ENCODE peak calls at places on chromosomes 16 and 17, in seven cellular contexts. T is fibroblast of lung; G is left cardiac atrium; J is activated effector memory CD4-positive, alpha-beta T cell treated with anti-CD3 and anti-CD28 coated beads, Interleukin-2, amount 50 U/mL, for 16 hours; S is AG20443; C is pancreas; H is posterior cingulate gyrus. A is an unnamed sample.

GRCh38 chr17:9044796-9045470 is 23.6 kb downstream of the NTN1 start:
- DNase-seq in T (no peak), C (no peak), G (no peak), H (no peak), J (no peak), S (no peak), A (no peak)

GRCh38 chr17:44911133-44912001 is 3.9 kb downstream of the GFAP start:
- DNase-seq in C (peak; percentile 68), S (peak; percentile 62), H (no peak), T (peak; percentile 34), G (peak; percentile 71), J (peak; percentile 82), A (no peak)

GRCh38 chr17:67274466-67274865 is 29.5 kb upstream of the HELZ start:
- DNase-seq in G (no peak), C (no peak), T (no peak), H (no peak), S (no peak), J (no peak), A (no peak)

GRCh38 chr17:52751051-52751450 is 592.5 kb upstream of the CA10 start:
- DNase-seq in G (no peak), S (no peak), C (no peak), J (no peak), T (no peak), H (no peak), A (no peak)

GRCh38 chr17:40485851-40486512 is 15.4 kb downstream of the TNS4 start:
- DNase-seq in H (no peak), J (no peak), G (peak; percentile 57), C (no peak), T (peak; percentile 99), S (peak; percentile 90), A (no peak)

GRCh38 chr16:30567160-30567990 is 4.1 kb downstream of the ZNF688 start:
- DNase-seq in J (peak; percentile 90), T (no peak), G (no peak), C (no peak), H (no peak), S (no peak), A (no peak)

GRCh38 chr17:53313746-53314145 is 509.0 kb upstream of the KIF2B start:
- DNase-seq in C (no peak), G (no peak), S (no peak), J (no peak), T (peak; percentile 14), H (no peak), A (no peak)

GRCh38 chr17:29566473-29567361 is at the start of gene ABHD15:
- DNase-seq in C (peak; percentile 80), S (peak; percentile 93), H (peak; percentile 76), J (peak; percentile 87), T (peak; percentile 65), G (peak; percentile 77), A (peak; percentile 83)

GRCh38 chr17:55448681-55449080 is 27.0 kb upstream of the MMD start:
- DNase-seq in G (no peak), S (no peak), J (no peak), T (peak; percentile 74), C (no peak), H (no peak), A (no peak)

GRCh38 chr17:77722366-77722765 is 236.1 kb upstream of the TNRC6C start:
- DNase-seq in G (no peak), S (no peak), T (no peak), C (no peak), J (peak; percentile 42), H (no peak), A (no peak)

GRCh38 chr16:58195344-58195743 is 2.6 kb downstream of the CSNK2A2 start:
- DNase-seq in G (no peak), H (no peak), T (no peak), S (no peak), J (no peak), C (no peak), A (no peak)

GRCh38 chr16:15046692-15047376 is 9.0 kb downstream of the NTAN1 start:
- DNase-seq in J (no peak), S (no peak), H (no peak), T (no peak), C (no peak), G (no peak), A (no peak)

GRCh38 chr17:73023759-73024158 is 68.7 kb downstream of the SLC39A11 start:
- DNase-seq in S (no peak), T (no peak), J (no peak), H (no peak), G (no peak), C (no peak), A (no peak)

GRCh38 chr16:51994597-51994996 is 552.3 kb downstream of the TOX3 start:
- DNase-seq in H (no peak), S (no peak), G (no peak), J (no peak), C (peak; percentile 98), T (peak; percentile 8), A (no peak)

GRCh38 chr17:67633751-67634191 is 84.0 kb upstream of the NOL11 start:
- DNase-seq in T (no peak), C (no peak), G (peak; percentile 33), H (no peak), J (no peak), S (no peak), A (no peak)

A was measured in frontal cortex.